ENCODE peak calls at places on chromosomes 1 and 21, in four cellular contexts. E is fibroblast of the aortic adventitia, C is neural crest cell, A is heart left ventricle. N is an unnamed sample.

GRCh38 chr1:153277852-153278251 is 18.4 kb downstream of the LORICRIN start:
- DNase-seq in E (no peak), C (no peak), A (no peak), N (peak)

GRCh38 chr1:223846668-223847007 is 891 bp upstream of the TP53BP2 start:
- DNase-seq in E (no peak), C (peak), A (no peak), N (peak)

GRCh38 chr1:56576880-56577858 is 2.2 kb downstream of the PLPP3 start:
- DNase-seq in E (peak), C (no peak), A (peak), N (peak)

GRCh38 chr1:207861442-207862177 is 49.3 kb downstream of the CD34 start:
- DNase-seq in E (no peak), C (no peak), A (no peak), N (peak)

GRCh38 chr1:38265293-38266196 is 219.0 kb upstream of the POU3F1 start:
- DNase-seq in E (no peak), C (no peak), A (no peak), N (no peak)

GRCh38 chr1:200558866-200559459 is 61.6 kb downstream of the KIF14 start:
- DNase-seq in E (peak), C (no peak), A (no peak), N (peak)

GRCh38 chr1:147837129-147837776 is 65.3 kb upstream of the GJA8 start:
- DNase-seq in E (no peak), C (no peak), A (no peak), N (no peak)

GRCh38 chr1:17569200-17570139 is 30.0 kb downstream of the ARHGEF10L start:
- DNase-seq in E (peak), C (no peak), A (peak), N (no peak)

GRCh38 chr1:84688461-84689061 is 1.7 kb downstream of the SSX2IP start:
- DNase-seq in E (peak), C (no peak), A (no peak), N (no peak)

GRCh38 chr1:37995773-37996379 is 6.1 kb upstream of the SF3A3 start:
- DNase-seq in E (peak), C (no peak), A (peak), N (peak)

GRCh38 chr1:43048601-43049011 is 89.9 kb upstream of the SLC2A1 start:
- DNase-seq in E (no peak), C (no peak), A (no peak), N (no peak)

GRCh38 chr1:209742409-209743144 is 13.3 kb upstream of the TRAF3IP3 start:
- DNase-seq in E (peak), C (no peak), A (no peak), N (no peak)

GRCh38 chr1:11806307-11806936 is 431 bp downstream of the CLCN6 start:
- DNase-seq in E (peak), C (no peak), A (peak), N (no peak)

GRCh38 chr1:208158640-208159541 is 85.3 kb downstream of the PLXNA2 start:
- DNase-seq in E (no peak), C (no peak), A (no peak), N (no peak)

GRCh38 chr1:223076382-223076781 is 66.7 kb downstream of the TLR5 start:
- DNase-seq in E (no peak), C (no peak), A (peak), N (no peak)

GRCh38 chr1:246971322-246971721 is 36.5 kb downstream of the ZNF695 start:
- DNase-seq in E (peak), C (no peak), A (peak), N (no peak)

GRCh38 chr1:222104661-222105392 is 362.9 kb upstream of the DUSP10 start:
- DNase-seq in E (no peak), C (no peak), A (no peak), N (no peak)

GRCh38 chr1:119327066-119327435 is 41.5 kb upstream of the HAO2 start:
- DNase-seq in E (no peak), C (peak), A (no peak), N (no peak)

GRCh38 chr1:12609469-12610003 is 8.5 kb downstream of the DHRS3 start:
- DNase-seq in E (no peak), C (no peak), A (no peak), N (no peak)

GRCh38 chr1:88509369-88509768 is 174.7 kb upstream of the PKN2 start:
- DNase-seq in E (no peak), C (no peak), A (no peak), N (no peak)

GRCh38 chr1:35220976-35221375 is 28.0 kb upstream of the SFPQ start:
- DNase-seq in E (no peak), C (peak), A (no peak), N (peak)

GRCh38 chr1:205629751-205630150 is 2.1 kb downstream of the ELK4 start:
- DNase-seq in E (no peak), C (no peak), A (no peak), N (no peak)

GRCh38 chr21:38531610-38532009 is 33.3 kb upstream of the ERG start:
- DNase-seq in E (peak), C (no peak), A (no peak), N (no peak)

GRCh38 chr1:15038232-15039016 is 115.1 kb upstream of the TMEM51 start:
- DNase-seq in E (peak), C (no peak), A (no peak), N (no peak)

GRCh38 chr1:84301759-84302380 is 362 bp downstream of the SAMD13 start:
- DNase-seq in E (no peak), C (no peak), A (no peak), N (no peak)

GRCh38 chr1:145959957-145960467 is 2.2 kb upstream of the LIX1L start:
- DNase-seq in E (no peak), C (no peak), A (no peak), N (peak)

GRCh38 chr1:185789846-185790735 is 55.9 kb downstream of the HMCN1 start:
- DNase-seq in E (peak), C (peak), A (no peak), N (no peak)

GRCh38 chr1:192846950-192847349 is 38.1 kb downstream of the RGS2 start:
- DNase-seq in E (no peak), C (no peak), A (no peak), N (no peak)

GRCh38 chr1:239725371-239725770 is 339.0 kb downstream of the CHRM3 start:
- DNase-seq in E (no peak), C (no peak), A (no peak), N (no peak)

GRCh38 chr1:161200992-161201827 is 957 bp upstream of the NDUFS2 start:
- DNase-seq in E (peak), C (peak), A (peak), N (no peak)

GRCh38 chr1:199124351-199124750 is 485.5 kb downstream of the PTPRC start:
- DNase-seq in E (peak), C (no peak), A (no peak), N (no peak)

GRCh38 chr1:244210884-244211558 is 159.9 kb downstream of the ZBTB18 start:
- DNase-seq in E (no peak), C (no peak), A (no peak), N (no peak)

GRCh38 chr1:46811053-46811452 is 12.2 kb downstream of the CYP4B1 start:
- DNase-seq in E (no peak), C (no peak), A (no peak), N (no peak)

GRCh38 chr1:174158767-174159252 is 510 bp upstream of the RABGAP1L start:
- DNase-seq in E (no peak), C (no peak), A (no peak), N (peak)

GRCh38 chr1:210407207-210407886 is 78.6 kb downstream of the HHAT start:
- DNase-seq in E (peak), C (peak), A (peak), N (peak)

DNA sequence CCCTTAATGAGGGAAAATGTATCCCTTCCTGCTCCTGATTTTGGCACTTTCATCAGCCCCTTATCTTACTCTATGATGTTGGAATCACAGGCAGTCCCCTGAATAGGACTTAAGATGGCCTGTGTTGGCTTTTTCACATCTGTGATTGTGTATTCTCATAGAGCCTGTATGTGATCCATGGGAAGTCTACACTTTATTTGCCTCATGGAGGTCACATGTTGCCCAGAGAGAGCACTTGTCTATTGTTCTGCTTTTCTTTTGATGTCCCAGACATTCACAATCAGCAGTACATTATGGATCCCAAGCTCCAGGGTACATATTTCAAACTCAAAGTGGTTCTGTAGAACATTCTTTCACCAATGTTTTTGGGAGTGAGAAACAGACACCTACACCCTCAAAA is 885.2 kb upstream of the ADGRL2 start:
- DNase-seq in E (no peak), C (no peak), A (no peak), N (no peak)
- TF ChIP-seq CTCF in E (no peak), C (no peak), A (no peak), N (no peak)

GRCh38 chr1:26111530-26112406 is at the start of gene PDIK1L:
- DNase-seq in E (peak), C (peak), A (peak), N (peak)
- TF ChIP-seq CTCF in E (no peak), C (no peak), A (no peak), N (no peak)

GRCh38 chr1:186806477-186806876 is 22.3 kb upstream of the PLA2G4A start:
- DNase-seq in E (peak), C (no peak), A (no peak), N (peak)
- TF ChIP-seq CTCF in E (peak), C (peak), A (no peak), N (peak)

GRCh38 chr1:225483818-225484656 is 56.2 kb upstream of the LBR start:
- DNase-seq in E (no peak), C (no peak), A (no peak), N (no peak)

GRCh38 chr1:225484657-225485606 is 57.1 kb upstream of the LBR start:
- DNase-seq in E (no peak), C (no peak), A (no peak), N (no peak)

GRCh38 chr1:225488671-225489070 is 60.8 kb upstream of the LBR start:
- DNase-seq in E (no peak), C (no peak), A (no peak), N (no peak)

GRCh38 chr1:225486856-225487255 is 59.0 kb upstream of the LBR start:
- DNase-seq in E (no peak), C (no peak), A (no peak), N (no peak)

DNA sequence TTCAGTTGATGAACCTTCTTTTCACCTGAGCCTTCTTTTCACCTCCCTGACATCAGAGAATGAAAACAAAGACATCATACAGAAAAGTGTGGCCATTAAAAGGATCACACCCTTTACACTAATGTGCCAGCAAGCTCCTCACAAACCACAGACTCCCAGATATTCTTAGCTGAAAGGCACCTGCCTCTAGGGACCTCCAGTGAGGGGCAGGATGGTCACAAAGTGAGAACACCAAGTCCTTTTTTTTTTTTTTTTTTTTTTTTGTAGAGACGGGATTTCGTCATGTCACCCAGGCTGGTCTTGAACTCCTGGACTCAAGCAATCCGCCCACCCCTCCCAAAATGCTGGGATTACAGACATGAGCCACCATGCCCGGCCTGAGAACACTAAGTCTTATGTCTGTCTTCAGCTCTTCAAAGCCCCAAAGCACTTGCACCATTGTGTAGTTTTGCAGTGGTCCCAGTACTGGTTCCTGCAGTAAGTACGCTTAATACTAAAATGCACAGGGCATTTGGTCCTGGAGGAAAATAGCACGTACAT is 58.2 kb upstream of the LBR start:
- DNase-seq in E (no peak), C (no peak), A (no peak), N (no peak)
- TF ChIP-seq CTCF in E (no peak), C (no peak), A (no peak), N (no peak)

DNA sequence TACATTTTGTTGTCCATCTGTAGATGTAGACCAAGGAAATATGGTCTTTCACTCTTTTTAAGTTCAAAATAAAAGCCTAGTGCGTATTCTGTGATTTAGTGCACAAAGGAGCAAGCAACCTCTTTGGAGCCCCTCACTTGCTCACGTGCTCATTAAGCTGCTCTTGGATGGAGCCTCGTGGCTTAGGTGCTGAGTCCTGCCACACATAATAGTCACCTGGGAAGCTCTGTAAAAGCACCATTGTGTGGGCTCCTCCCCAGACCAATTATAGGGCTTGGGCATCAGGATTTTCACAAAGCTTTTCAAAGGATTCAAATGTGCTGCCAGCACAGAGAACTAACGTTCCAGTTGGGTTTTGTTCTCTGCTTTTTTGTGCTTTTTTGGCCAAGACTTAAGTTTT is 85.0 kb downstream of the PCP4 start:
- DNase-seq in E (no peak), C (no peak), A (no peak), N (no peak)
- TF ChIP-seq CTCF in E (no peak), C (no peak), A (no peak), N (no peak)

GRCh38 chr1:233183226-233184020 is 112.1 kb downstream of the PCNX2 start:
- DNase-seq in E (no peak), C (no peak), A (no peak), N (no peak)

GRCh38 chr1:233182587-233182986 is 112.9 kb downstream of the PCNX2 start:
- DNase-seq in E (no peak), C (no peak), A (no peak), N (no peak)

GRCh38 chr1:233193741-233194140 is 101.8 kb downstream of the PCNX2 start:
- DNase-seq in E (no peak), C (no peak), A (no peak), N (no peak)

GRCh38 chr1:233188061-233188460 is 107.5 kb downstream of the PCNX2 start:
- DNase-seq in E (no peak), C (no peak), A (no peak), N (no peak)
- TF ChIP-seq CTCF in E (no peak), C (no peak), A (no peak), N (no peak)

GRCh38 chr1:86871001-86871400 is 42.9 kb downstream of the SELENOF start:
- DNase-seq in E (no peak), C (no peak), A (no peak), N (no peak)
- TF ChIP-seq CTCF in E (no peak), C (no peak), A (no peak), N (no peak)

GRCh38 chr1:151346082-151346768 is 827 bp downstream of the RFX5 start:
- DNase-seq in E (no peak), C (no peak), A (no peak), N (no peak)

GRCh38 chr1:151342562-151342961 is 4.5 kb downstream of the RFX5 start:
- DNase-seq in E (no peak), C (no peak), A (no peak), N (no peak)

GRCh38 chr1:151342021-151342420 is 5.0 kb downstream of the RFX5 start:
- DNase-seq in E (no peak), C (no peak), A (no peak), N (no peak)

GRCh38 chr1:151343587-151343986 is 3.5 kb downstream of the RFX5 start:
- DNase-seq in E (no peak), C (no peak), A (no peak), N (no peak)

DNA sequence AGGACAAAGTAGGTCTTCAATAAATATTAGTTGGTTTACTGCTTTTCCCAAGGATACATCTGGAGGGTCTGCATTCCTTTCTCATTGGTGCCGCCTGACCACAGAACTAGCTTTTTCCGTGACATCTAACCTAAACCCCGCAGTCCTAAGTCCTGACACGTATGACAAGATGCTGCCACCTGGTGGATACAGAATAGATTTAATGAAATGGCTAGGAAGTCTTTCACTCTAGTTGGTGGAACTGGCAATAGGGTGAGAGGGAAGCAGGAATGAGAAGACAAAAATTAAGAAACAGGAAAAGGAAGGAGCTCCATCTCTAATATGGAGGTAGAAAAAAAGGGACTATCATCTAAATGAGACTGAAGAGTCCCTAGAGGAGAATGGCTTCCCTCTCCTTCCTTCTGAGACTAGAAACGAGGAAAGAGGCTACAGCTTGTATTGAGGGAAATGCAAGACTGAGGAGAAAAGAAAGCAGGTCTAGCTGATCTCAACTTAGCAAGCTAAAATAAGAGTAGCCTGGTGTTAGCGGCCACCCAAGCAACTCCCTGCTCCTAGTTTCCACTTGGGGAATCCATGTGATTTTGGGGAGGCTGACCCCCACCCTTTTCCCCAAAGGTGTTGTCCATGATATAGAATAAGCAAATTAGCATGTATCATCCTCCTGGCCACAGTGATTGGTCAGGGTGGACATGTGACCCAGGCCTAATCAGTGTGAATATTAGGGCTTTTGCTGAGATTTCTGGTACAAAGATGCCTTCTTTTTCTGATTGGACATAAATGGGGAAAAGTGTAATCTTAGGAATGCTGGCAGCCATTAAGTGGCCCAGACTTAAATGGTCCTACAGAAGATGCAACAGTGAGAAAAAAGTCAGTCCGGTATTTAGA is 5.9 kb downstream of the RFX5 start:
- DNase-seq in E (peak), C (peak), A (no peak), N (peak)
- TF ChIP-seq CTCF in E (peak), C (peak), A (peak), N (peak)

GRCh38 chr1:20703124-20703756 is 14.6 kb downstream of the KIF17 start:
- DNase-seq in E (no peak), C (no peak), A (no peak), N (no peak)

GRCh38 chr1:20700636-20701215 is 17.1 kb downstream of the KIF17 start:
- DNase-seq in E (no peak), C (no peak), A (no peak), N (no peak)

GRCh38 chr1:20701446-20701845 is 16.4 kb downstream of the KIF17 start:
- DNase-seq in E (no peak), C (no peak), A (no peak), N (no peak)

GRCh38 chr1:20701847-20702246 is 16.0 kb downstream of the KIF17 start:
- DNase-seq in E (no peak), C (no peak), A (no peak), N (no peak)

DNA sequence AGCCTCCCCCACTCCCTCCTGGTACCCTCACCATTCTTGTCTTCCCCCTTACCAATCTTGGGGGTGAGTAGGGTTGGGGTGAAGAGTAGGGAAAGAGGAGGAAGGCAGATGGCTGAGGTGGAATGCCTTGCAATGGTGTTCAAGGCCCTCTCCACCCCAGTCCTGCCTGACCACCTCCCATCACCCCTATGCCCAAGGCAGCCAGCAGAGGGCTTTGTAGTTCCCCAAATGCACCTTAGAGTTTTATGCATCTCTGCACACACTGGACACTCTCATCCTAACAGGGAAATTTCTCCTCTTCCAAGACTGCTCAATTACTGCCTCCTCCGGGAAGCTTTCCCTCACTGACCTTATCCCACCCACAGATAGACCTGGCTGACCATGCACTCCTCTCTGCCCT is 15.4 kb downstream of the KIF17 start:
- DNase-seq in E (peak), C (no peak), A (no peak), N (no peak)
- TF ChIP-seq CTCF in E (peak), C (peak), A (no peak), N (no peak)

N was measured in GM20000.